ENCODE peak calls at places on chromosomes 6 and 20, in ten cellular contexts. M is uterus; C is breast epithelium; Q is adipocyte; E is CD8-positive, alpha-beta T cell; A is neuronal stem cell; F is aorta; Y is GM23248; U is mesendoderm; P is mammary epithelial cell. B is an unnamed sample. For H3K36me3, the result is how much of the 10 kb centered on the place peaks cover.

GRCh38 chr6:6723792-6724318 is 135.3 kb downstream of the LY86 start:
- DNase-seq in F (no peak), U (no peak), E (no peak), Q (no peak), Y (no peak), C (no peak), P (no peak), M (no peak), A (no peak), B (no peak)

GRCh38 chr6:148954461-148954860 is 207.6 kb downstream of the UST start:
- DNase-seq in A (no peak), Y (no peak), F (no peak), U (no peak), Q (no peak), P (no peak), E (no peak), M (no peak), C (no peak), B (no peak)

GRCh38 chr6:50819906-50820589 is 1.4 kb downstream of the TFAP2B start:
- DNase-seq in Q (no peak), P (peak), Y (peak), E (no peak), F (peak), U (no peak), C (peak), A (no peak), M (no peak), B (no peak)

GRCh38 chr6:2103644-2104523 is 141.5 kb downstream of the GMDS start:
- DNase-seq in E (no peak), A (no peak), U (peak), P (peak), M (no peak), C (no peak), F (no peak), Q (peak), Y (peak), B (no peak)

GRCh38 chr20:642398-643174 is 10.4 kb downstream of the SRXN1 start:
- DNase-seq in A (no peak), P (no peak), Q (peak), F (peak), U (no peak), Y (peak), C (no peak), M (no peak), E (no peak), B (peak)

GRCh38 chr6:108134213-108134973 is 31.4 kb upstream of the NR2E1 start:
- DNase-seq in M (no peak), U (peak), E (no peak), Y (no peak), Q (no peak), P (no peak), A (peak), F (no peak), C (no peak), B (no peak)

GRCh38 chr6:125906158-125906998 is 50.2 kb upstream of the HINT3 start:
- DNase-seq in F (no peak), A (peak), Y (peak), Q (peak), C (no peak), P (no peak), U (peak), M (no peak), E (peak), B (no peak)

GRCh38 chr6:142846459-142846831 is 98.5 kb downstream of the HIVEP2 start:
- DNase-seq in Q (peak), M (no peak), A (no peak), F (no peak), Y (peak), U (peak), P (peak), C (no peak), E (no peak), B (no peak)

GRCh38 chr20:47740225-47741184 is 44.8 kb downstream of the SULF2 start:
- DNase-seq in C (no peak), M (no peak), Y (no peak), U (peak), P (no peak), Q (no peak), A (no peak), E (no peak), F (no peak), B (peak)

GRCh38 chr6:42278131-42278853 is 60.6 kb upstream of the MRPS10 start:
- DNase-seq in M (no peak), Y (no peak), F (no peak), U (no peak), P (no peak), E (peak), Q (no peak), C (no peak), A (no peak), B (no peak)

GRCh38 chr6:163191704-163192537 is 222.6 kb upstream of the QKI start:
- DNase-seq in U (no peak), Y (no peak), M (no peak), F (no peak), Q (no peak), C (no peak), A (no peak), P (no peak), E (no peak), B (no peak)

GRCh38 chr6:168408504-168409136 is 32.4 kb upstream of the SMOC2 start:
- DNase-seq in C (no peak), P (no peak), Q (no peak), M (no peak), U (no peak), A (no peak), Y (no peak), E (no peak), F (no peak), B (no peak)

GRCh38 chr20:11922561-11922960 is 4.9 kb downstream of the BTBD3 start:
- DNase-seq in Q (no peak), F (no peak), P (no peak), M (no peak), Y (no peak), A (no peak), E (no peak), U (no peak), C (peak), B (no peak)

GRCh38 chr6:69072796-69073195 is 437.7 kb downstream of the ADGRB3 start:
- DNase-seq in E (no peak), F (no peak), U (no peak), C (no peak), Y (no peak), P (no peak), M (no peak), A (no peak), Q (no peak), B (no peak)

GRCh38 chr6:34455831-34456230 is 10.0 kb upstream of the PACSIN1 start:
- DNase-seq in A (no peak), F (no peak), E (no peak), M (no peak), C (no peak), Q (no peak), P (no peak), U (no peak), Y (no peak), B (no peak)

GRCh38 chr6:42564496-42564890 is 664 bp downstream of the UBR2 start:
- DNase-seq in Q (no peak), U (no peak), Y (no peak), P (no peak), E (no peak), F (no peak), M (no peak), C (no peak), A (no peak), B (no peak)

GRCh38 chr20:50508171-50508761 is 1.9 kb upstream of the PTPN1 start:
- DNase-seq in P (no peak), F (no peak), C (no peak), E (no peak), U (peak), Q (no peak), M (no peak), Y (no peak), A (no peak), B (no peak)
- H3K36me3 ChIP-seq in P (under half), F (under half), C (under half), E (under half), U (under half), Q (under half), M (under half), Y (under half), A (under half), B (under half)

DNA sequence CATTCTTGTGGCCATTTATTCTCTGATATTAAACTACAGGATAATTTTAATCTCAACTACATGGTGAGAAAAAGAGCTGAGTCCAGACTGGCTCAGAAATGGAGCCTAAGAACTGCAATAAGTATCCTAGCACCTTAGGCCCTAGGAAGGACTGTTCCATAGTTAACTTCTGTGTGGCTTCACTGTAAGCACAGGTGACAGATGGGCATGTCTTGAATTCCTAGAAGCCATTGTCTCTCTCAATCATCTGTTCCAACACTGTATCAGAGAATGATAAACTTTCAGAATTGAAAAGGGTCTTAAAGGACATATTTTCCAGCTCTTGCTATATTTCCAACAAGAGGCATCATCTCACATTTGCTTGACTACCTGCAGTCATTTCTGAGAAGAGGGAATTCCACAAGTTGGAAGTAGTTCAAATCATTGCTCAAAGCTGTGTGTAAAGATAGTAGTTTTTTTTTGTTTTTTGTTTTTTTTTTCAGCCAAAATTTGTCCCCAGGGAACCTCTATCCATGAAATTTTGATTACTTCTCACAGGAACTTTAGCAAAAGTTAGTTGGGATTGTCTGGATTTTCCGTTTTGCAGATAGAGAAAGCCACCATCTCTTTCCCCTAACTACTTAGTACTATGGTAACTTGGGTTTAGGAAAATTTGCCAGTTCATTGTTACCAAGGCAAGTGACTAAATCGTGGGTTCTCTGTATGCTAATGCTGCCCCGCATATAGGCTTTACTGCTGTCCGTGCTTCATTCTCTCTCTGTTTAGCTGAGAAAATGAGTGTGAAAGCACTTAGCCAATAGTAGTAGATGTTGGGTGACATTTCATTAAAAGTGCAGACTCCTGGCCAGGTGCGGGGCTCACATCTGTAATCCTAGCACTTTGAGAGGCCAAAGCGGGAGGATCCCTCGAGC is 47.2 kb downstream of the KCNS1 start:
- DNase-seq in Y (no peak), A (no peak), C (no peak), Q (no peak), M (no peak), U (peak), E (no peak), F (no peak), P (no peak), B (no peak)
- H3K36me3 ChIP-seq in Y (under half), A (under half), C (under half), Q (under half), M (under half), U (under half), E (under half), F (under half), P (under half), B (under half)

GRCh38 chr6:74213995-74214394 is 518.0 kb downstream of the CD109 start:
- DNase-seq in F (no peak), A (no peak), M (no peak), P (no peak), E (no peak), C (no peak), Q (no peak), Y (no peak), U (no peak), B (no peak)

GRCh38 chr6:74208239-74208638 is 512.2 kb downstream of the CD109 start:
- DNase-seq in Y (no peak), E (no peak), A (no peak), P (no peak), U (no peak), F (no peak), M (no peak), C (no peak), Q (no peak), B (no peak)
- H3K36me3 ChIP-seq in Y (under half), E (under half), A (under half), P (under half), U (under half), F (under half), M (under half), C (under half), Q (under half), B (under half)

GRCh38 chr20:35017099-35017835 is 61.6 kb downstream of the MYH7B start:
- DNase-seq in C (no peak), F (no peak), Q (no peak), M (no peak), Y (no peak), P (no peak), U (no peak), A (no peak), E (no peak), B (no peak)

GRCh38 chr20:35020108-35021031 is 64.7 kb downstream of the MYH7B start:
- DNase-seq in C (no peak), Y (no peak), F (peak), E (no peak), P (no peak), M (no peak), A (no peak), U (no peak), Q (no peak), B (peak)

GRCh38 chr20:35015863-35016193 is 60.2 kb downstream of the MYH7B start:
- DNase-seq in C (no peak), Y (no peak), P (no peak), E (no peak), A (no peak), M (no peak), U (no peak), Q (no peak), F (peak), B (no peak)

GRCh38 chr20:35021063-35021462 is 65.4 kb downstream of the MYH7B start:
- DNase-seq in E (no peak), U (no peak), C (no peak), P (no peak), M (no peak), Y (no peak), A (no peak), F (peak), Q (no peak), B (peak)

DNA sequence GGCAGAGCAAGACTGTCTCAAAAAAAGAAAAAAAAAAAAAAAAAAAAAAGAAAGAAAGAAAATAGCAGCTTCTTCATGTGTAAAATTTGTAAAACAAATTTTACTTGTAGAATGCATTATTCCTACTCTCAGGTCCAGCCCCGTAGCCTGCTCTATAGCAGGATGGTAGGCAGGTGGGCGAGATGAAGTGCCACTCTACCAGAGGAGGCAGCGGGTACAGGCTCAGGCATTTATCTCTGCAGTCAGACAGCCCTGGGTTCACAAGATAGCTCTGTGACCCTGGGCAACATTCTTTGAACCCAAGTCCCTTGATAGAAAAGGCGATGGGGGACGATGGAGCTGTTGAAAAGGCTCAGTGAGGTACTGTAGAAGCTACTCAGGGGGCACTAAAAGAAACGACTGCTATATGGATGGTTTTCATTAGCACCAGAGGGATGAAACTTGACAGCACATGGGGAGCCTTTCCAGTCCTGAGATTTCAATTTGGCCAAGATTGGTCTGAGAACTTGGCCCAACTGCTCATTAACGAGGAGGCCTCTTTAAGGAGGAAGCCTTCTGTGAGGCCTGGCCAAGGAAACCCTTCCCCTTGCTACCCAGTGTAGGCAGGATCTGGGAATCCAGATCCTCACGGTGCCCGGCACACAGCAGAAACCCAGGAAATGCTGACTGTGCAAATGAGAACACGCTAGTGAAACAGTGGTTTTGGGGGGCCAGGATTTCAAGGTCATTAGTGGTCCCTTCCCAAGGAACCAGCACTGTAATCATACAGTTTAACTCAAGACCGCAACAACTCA is 63.1 kb downstream of the MYH7B start:
- DNase-seq in C (no peak), Y (peak), A (no peak), U (no peak), Q (peak), P (no peak), E (no peak), F (peak), M (no peak), B (no peak)
- H3K36me3 ChIP-seq in C (under half), Y (under half), A (half or more), U (under half), Q (half or more), P (under half), E (half or more), F (under half), M (under half), B (half or more)